ENCODE peak calls at places on chromosomes 11 and 22, in six cellular contexts. S is H9, P is IMR-90, W is trophoblast cell, L is H1, F is mesenchymal stem cell. A is an unnamed sample.

GRCh38 chr11:93267383-93267782 is 63.2 kb upstream of the DEUP1 start:
- DNase-seq in S (peak; percentile 34), P (no peak), W (peak; percentile 82), L (no peak), F (no peak), A (no peak)

GRCh38 chr11:76551400-76551799 is 106.6 kb downstream of the EMSY start:
- DNase-seq in S (no peak), P (no peak), W (peak; percentile 57), L (no peak), F (no peak), A (no peak)

GRCh38 chr11:112661571-112661970 is 299.6 kb upstream of the NCAM1 start:
- DNase-seq in S (no peak), P (no peak), W (no peak), L (no peak), F (no peak), A (peak; percentile 11)

GRCh38 chr22:44256860-44257560 is 55.7 kb downstream of the SHISAL1 start:
- DNase-seq in S (peak; percentile 26), P (no peak), W (no peak), L (peak; percentile 40), F (no peak), A (no peak)

GRCh38 chr22:29096736-29097669 is 24.2 kb downstream of the KREMEN1 start:
- DNase-seq in S (no peak), P (peak; percentile 30), W (no peak), L (no peak), F (no peak), A (no peak)

GRCh38 chr11:46437106-46437689 is 45.6 kb upstream of the CHRM4 start:
- DNase-seq in S (no peak), P (no peak), W (no peak), L (no peak), F (no peak), A (no peak)

GRCh38 chr11:113555071-113555739 is 80.0 kb upstream of the DRD2 start:
- DNase-seq in S (no peak), P (no peak), W (peak; percentile 23), L (no peak), F (peak; percentile 4), A (no peak)

GRCh38 chr11:114562166-114562916 is 2.7 kb upstream of the NXPE1 start:
- DNase-seq in S (no peak), P (peak; percentile 59), W (no peak), L (no peak), F (peak; percentile 85), A (no peak)

GRCh38 chr11:9719949-9720646 is 56.2 kb downstream of the SWAP70 start:
- DNase-seq in S (no peak), P (no peak), W (no peak), L (no peak), F (no peak), A (no peak)

GRCh38 chr11:109733245-109733644 is 311.3 kb downstream of the C11orf87 start:
- DNase-seq in S (no peak), P (peak; percentile 52), W (no peak), L (no peak), F (no peak), A (no peak)

GRCh38 chr11:45304111-45304991 is 18.2 kb upstream of the SYT13 start:
- DNase-seq in S (no peak), P (no peak), W (no peak), L (no peak), F (no peak), A (no peak)

GRCh38 chr11:61737131-61737530 is 15.3 kb upstream of the MYRF start:
- DNase-seq in S (no peak), P (no peak), W (no peak), L (no peak), F (no peak), A (no peak)

GRCh38 chr11:84800755-84801346 is 826.3 kb downstream of the DLG2 start:
- DNase-seq in S (no peak), P (peak; percentile 36), W (peak; percentile 26), L (no peak), F (peak; percentile 23), A (peak; percentile 17)

GRCh38 chr11:134039726-134040385 is 29.0 kb upstream of the JAM3 start:
- DNase-seq in S (no peak), P (no peak), W (no peak), L (no peak), F (no peak), A (no peak)

GRCh38 chr11:100872951-100873350 is 185.9 kb downstream of the ARHGAP42 start:
- DNase-seq in S (no peak), P (no peak), W (no peak), L (no peak), F (no peak), A (no peak)

GRCh38 chr22:50469377-50470305 is 5.2 kb downstream of the SBF1 start:
- DNase-seq in S (peak; percentile 84), P (peak; percentile 13), W (no peak), L (no peak), F (peak; percentile 29), A (no peak)

GRCh38 chr11:13955971-13956421 is 6.5 kb upstream of the SPON1 start:
- DNase-seq in S (peak; percentile 71), P (peak; percentile 71), W (peak; percentile 86), L (peak; percentile 63), F (peak; percentile 67), A (peak; percentile 80)

GRCh38 chr11:124119103-124119502 is 3.9 kb downstream of the VWA5A start:
- DNase-seq in S (no peak), P (no peak), W (no peak), L (no peak), F (no peak), A (no peak)

GRCh38 chr22:40376149-40376548 is 5.8 kb downstream of the SGSM3 start:
- DNase-seq in S (no peak), P (no peak), W (no peak), L (no peak), F (no peak), A (no peak)

GRCh38 chr11:119496997-119497396 is 74.0 kb upstream of the THY1 start:
- DNase-seq in S (no peak), P (no peak), W (no peak), L (no peak), F (no peak), A (no peak)

GRCh38 chr11:75667831-75668507 is 869 bp downstream of the MAP6 start:
- DNase-seq in S (peak; percentile 73), P (peak; percentile 35), W (peak; percentile 17), L (peak; percentile 84), F (no peak), A (peak; percentile 80)

GRCh38 chr11:130894322-130895025 is 21.8 kb downstream of the SNX19 start:
- DNase-seq in S (peak; percentile 75), P (peak; percentile 77), W (peak; percentile 85), L (peak; percentile 87), F (peak; percentile 68), A (peak; percentile 76)

GRCh38 chr11:15871904-15872303 is 484.4 kb downstream of the SOX6 start:
- DNase-seq in S (no peak), P (no peak), W (no peak), L (no peak), F (no peak), A (no peak)

GRCh38 chr11:109267293-109268095 is 154.5 kb upstream of the C11orf87 start:
- DNase-seq in S (no peak), P (no peak), W (no peak), L (no peak), F (peak; percentile 21), A (no peak)

GRCh38 chr22:47357086-47357485 is 594.6 kb downstream of the TBC1D22A start:
- DNase-seq in S (no peak), P (no peak), W (no peak), L (no peak), F (no peak), A (no peak)

GRCh38 chr11:130062030-130062429 is 7.7 kb upstream of the APLP2 start:
- DNase-seq in S (no peak), P (no peak), W (peak; percentile 38), L (no peak), F (no peak), A (no peak)

GRCh38 chr11:111815489-111815888 is 49.3 kb upstream of the PPP2R1B start:
- DNase-seq in S (no peak), P (peak; percentile 23), W (no peak), L (no peak), F (no peak), A (no peak)

GRCh38 chr11:3051435-3052108 is 5.7 kb downstream of the CARS1 start:
- DNase-seq in S (no peak), P (no peak), W (no peak), L (no peak), F (no peak), A (no peak)

GRCh38 chr22:23784215-23784732 is 2.5 kb upstream of the SMARCB1 start:
- DNase-seq in S (no peak), P (peak; percentile 41), W (no peak), L (no peak), F (peak; percentile 67), A (no peak)

GRCh38 chr11:45110562-45110961 is 35.9 kb upstream of the PRDM11 start:
- DNase-seq in S (peak; percentile 63), P (peak; percentile 68), W (peak; percentile 86), L (peak; percentile 56), F (peak; percentile 72), A (peak; percentile 81)

GRCh38 chr11:72719551-72719950 is 32.7 kb downstream of the ARAP1 start:
- DNase-seq in S (no peak), P (no peak), W (no peak), L (no peak), F (no peak), A (no peak)

DNA sequence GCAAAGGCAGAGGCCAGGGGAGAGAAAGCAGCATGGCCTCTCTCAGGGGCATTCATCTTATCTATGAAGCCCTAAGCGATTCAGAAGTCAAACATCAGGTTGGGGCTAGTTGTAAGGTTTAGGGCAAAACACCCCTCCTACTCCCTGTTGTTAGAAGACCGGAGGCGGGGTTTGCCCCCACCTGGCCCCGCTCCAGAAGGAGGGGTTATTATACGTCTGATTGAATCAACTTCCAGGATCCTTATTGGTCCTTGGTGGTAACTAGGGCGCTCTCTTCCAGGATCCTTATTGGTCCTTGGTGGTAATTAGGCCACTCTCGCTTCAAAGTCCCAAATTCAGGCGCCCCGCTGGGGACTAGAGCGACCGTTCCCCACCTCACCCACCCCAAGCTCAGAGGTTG is 12.1 kb upstream of the SMTN start:
- DNase-seq in S (no peak), P (no peak), W (no peak), L (no peak), F (no peak), A (no peak)
- H2AK5ac ChIP-seq in S (no peak overlapping the region), P (no peak overlapping the region), W (no peak overlapping the region), L (no peak overlapping the region), F (no peak overlapping the region), A (no peak overlapping the region)

DNA sequence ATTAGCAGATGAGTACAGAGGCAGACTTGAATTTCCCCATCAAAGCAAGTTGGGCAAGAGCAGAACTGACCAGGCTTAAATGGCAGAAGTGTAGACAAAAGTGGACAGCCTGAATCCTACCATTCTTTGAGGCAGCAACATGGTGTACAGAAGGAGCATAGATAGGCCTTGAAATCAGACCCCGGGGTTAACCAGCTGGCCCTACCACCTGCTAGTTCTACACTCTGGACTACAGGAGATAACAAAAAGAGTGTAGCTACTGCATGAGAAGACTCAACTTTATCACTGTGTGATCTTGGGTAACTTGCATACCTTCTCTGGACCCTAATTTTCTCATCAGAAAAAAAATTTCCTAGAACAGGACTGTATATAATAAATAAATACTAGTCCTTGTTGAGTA is 427.5 kb upstream of the CADM1 start:
- DNase-seq in S (no peak), P (no peak), W (no peak), L (no peak), F (no peak), A (no peak)
- H2AFZ ChIP-seq in S (no peak overlapping the region), P (no peak overlapping the region), W (no peak overlapping the region), L (no peak overlapping the region), F (no peak overlapping the region), A (no peak overlapping the region)

GRCh38 chr11:57741132-57742086 is at the start of gene SELENOH:
- DNase-seq in S (peak; percentile 99), P (peak; percentile 98), W (peak; percentile 98), L (peak; percentile 95), F (peak; percentile 97), A (peak; percentile 93)
- H2AK5ac ChIP-seq in S (no peak within 1 kb of the TSS), P (peak within 1 kb of the TSS; percentile 78), W (peak within 1 kb of the TSS; percentile 87), L (no peak within 1 kb of the TSS), F (peak within 1 kb of the TSS; percentile 5), A (peak within 1 kb of the TSS; percentile 86)

GRCh38 chr11:96778272-96778671 is 388.5 kb downstream of the JRKL start:
- DNase-seq in S (no peak), P (no peak), W (no peak), L (no peak), F (no peak), A (no peak)
- H2AFZ ChIP-seq in S (no peak overlapping the region), P (no peak overlapping the region), W (no peak overlapping the region), L (peak overlapping the region; percentile 24), F (no peak overlapping the region), A (no peak overlapping the region)

A was measured in neuronal stem cell.